ENCODE peak calls at places on chromosomes 12 and 14, in four cellular contexts. V is esophagus squamous epithelium, I is hepatocyte, J is sigmoid colon. G is an unnamed sample.

GRCh38 chr12:16008442-16008841 is 97.3 kb downstream of the DERA start:
- DNase-seq in I (peak; percentile 38), V (no peak), J (no peak), G (no peak)

GRCh38 chr12:15855646-15856045 is 26.5 kb upstream of the STRAP start:
- DNase-seq in J (no peak), V (no peak), I (no peak), G (no peak)

GRCh38 chr12:64893961-64894360 is 69.5 kb downstream of the TBC1D30 start:
- DNase-seq in V (no peak), J (no peak), I (peak; percentile 26), G (no peak)

GRCh38 chr12:53652366-53652765 is 23.5 kb downstream of the ATP5MC2 start:
- DNase-seq in V (no peak), J (no peak), I (no peak), G (no peak)

GRCh38 chr14:96592591-96593388 is 90.6 kb downstream of the PAPOLA start:
- DNase-seq in I (no peak), J (peak; percentile 59), V (no peak), G (peak; percentile 83)

GRCh38 chr12:121812320-121812871 is 8.6 kb downstream of the SETD1B start:
- DNase-seq in J (peak; percentile 89), V (no peak), I (peak; percentile 87), G (peak; percentile 57)

GRCh38 chr12:14910090-14910915 is 24.6 kb upstream of the MGP start:
- DNase-seq in J (no peak), I (no peak), V (no peak), G (no peak)

GRCh38 chr12:109276160-109276559 is 32.9 kb downstream of the FOXN4 start:
- DNase-seq in J (no peak), V (no peak), I (no peak), G (no peak)

GRCh38 chr12:26195250-26195640 is at the start of gene SSPN:
- DNase-seq in I (peak; percentile 69), V (peak; percentile 7), J (peak; percentile 91), G (no peak)

GRCh38 chr12:26623136-26623535 is 209.9 kb downstream of the ITPR2 start:
- DNase-seq in J (no peak), I (no peak), V (no peak), G (no peak)

GRCh38 chr14:99605299-99605961 is 1.4 kb upstream of the CCDC85C start:
- DNase-seq in J (peak; percentile 83), I (peak; percentile 82), V (no peak), G (peak; percentile 82)

GRCh38 chr14:99608591-99608990 is 4.6 kb upstream of the CCDC85C start:
- DNase-seq in J (no peak), V (no peak), I (no peak), G (no peak)

GRCh38 chr14:99604766-99605298 is 825 bp upstream of the CCDC85C start:
- DNase-seq in V (no peak), I (peak; percentile 75), J (no peak), G (no peak)

GRCh38 chr14:99603965-99604765 is at the start of gene CCDC85C:
- DNase-seq in I (peak; percentile 99), J (peak; percentile 98), V (peak; percentile 46), G (peak; percentile 93)

DNA sequence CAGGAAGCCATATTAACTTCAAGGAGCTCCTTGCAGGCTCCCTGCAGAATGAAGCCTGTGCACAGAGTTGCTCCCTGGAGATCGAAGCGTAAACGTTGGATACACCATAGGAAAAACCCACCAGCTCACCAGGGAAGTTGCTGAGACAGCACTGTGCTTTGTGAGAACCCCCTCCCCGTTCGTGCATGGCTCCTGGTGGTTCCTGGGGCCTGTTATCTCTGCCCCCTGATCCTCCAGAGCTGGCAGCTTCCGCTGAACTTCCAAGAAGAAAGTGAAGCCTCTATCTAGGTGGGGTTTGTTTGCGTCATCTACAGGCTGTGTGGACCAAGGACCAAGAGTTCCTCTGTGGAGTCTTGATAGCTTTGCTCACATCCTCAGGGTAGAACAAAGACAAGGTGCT is 2.4 kb upstream of the CCDC85C start:
- DNase-seq in V (no peak), I (peak; percentile 61), J (no peak), G (no peak)
- H3K4me3 ChIP-seq in V (no peak overlapping the region), I (no peak overlapping the region), J (no peak overlapping the region), G (no peak overlapping the region)

DNA sequence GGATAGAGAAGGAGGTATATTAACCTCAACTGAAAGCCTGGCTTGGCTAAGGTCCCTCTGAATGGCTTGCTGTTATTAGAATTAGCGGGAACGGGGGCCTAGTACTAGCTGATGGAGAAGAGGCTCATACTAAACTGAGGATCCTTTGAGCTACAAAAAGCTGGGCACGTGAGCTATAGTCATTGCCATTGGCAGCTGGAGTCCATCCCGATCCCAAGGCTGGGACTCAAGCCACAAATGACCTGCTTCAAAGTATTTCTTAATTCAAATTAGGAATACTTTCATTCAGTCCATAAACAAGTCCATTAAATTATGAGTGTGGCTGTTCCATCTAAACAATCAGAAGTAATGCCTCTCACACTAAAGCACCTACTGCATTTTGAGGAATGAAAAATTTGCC is 114.5 kb downstream of the DACT1 start:
- DNase-seq in J (no peak), I (no peak), V (no peak), G (no peak)
- H3K4me1 ChIP-seq in J (peaks cover 48% of the 10 kb centered on the region), I (peaks cover 29% of the 10 kb centered on the region), V (peaks cover 28% of the 10 kb centered on the region), G (no peaks in the 10 kb centered on the region)

GRCh38 chr12:40227447-40227846 is 2.6 kb downstream of the LRRK2 start:
- DNase-seq in V (no peak), I (no peak), J (no peak), G (no peak)
- H3K4me3 ChIP-seq in V (peak overlapping the region; percentile 73), I (no peak overlapping the region), J (peak overlapping the region; percentile 80), G (no peak overlapping the region)

GRCh38 chr12:2243275-2243674 is 190.5 kb downstream of the CACNA1C start:
- DNase-seq in J (no peak), I (no peak), V (no peak), G (no peak)
- H3K4me1 ChIP-seq in J (peaks cover 95% of the 10 kb centered on the region), I (peaks cover 24% of the 10 kb centered on the region), V (peaks cover 3% of the 10 kb centered on the region), G (no peaks in the 10 kb centered on the region)

GRCh38 chr14:61696753-61697318 is 1.5 kb downstream of the HIF1A start:
- DNase-seq in I (no peak), V (no peak), J (no peak), G (no peak)

GRCh38 chr14:61698216-61698980 is 3.1 kb downstream of the HIF1A start:
- DNase-seq in J (no peak), I (no peak), V (no peak), G (no peak)

GRCh38 chr14:61700104-61700886 is 5.0 kb downstream of the HIF1A start:
- DNase-seq in V (no peak), J (no peak), I (no peak), G (no peak)

GRCh38 chr14:61701946-61702345 is 6.6 kb downstream of the HIF1A start:
- DNase-seq in I (no peak), J (no peak), V (no peak), G (no peak)

GRCh38 chr14:61699092-61699491 is 3.8 kb downstream of the HIF1A start:
- DNase-seq in I (no peak), V (no peak), J (no peak), G (no peak)
- H3K4me3 ChIP-seq in I (peak overlapping the region; percentile 6), V (peak overlapping the region; percentile 76), J (no peak overlapping the region), G (no peak overlapping the region)

DNA sequence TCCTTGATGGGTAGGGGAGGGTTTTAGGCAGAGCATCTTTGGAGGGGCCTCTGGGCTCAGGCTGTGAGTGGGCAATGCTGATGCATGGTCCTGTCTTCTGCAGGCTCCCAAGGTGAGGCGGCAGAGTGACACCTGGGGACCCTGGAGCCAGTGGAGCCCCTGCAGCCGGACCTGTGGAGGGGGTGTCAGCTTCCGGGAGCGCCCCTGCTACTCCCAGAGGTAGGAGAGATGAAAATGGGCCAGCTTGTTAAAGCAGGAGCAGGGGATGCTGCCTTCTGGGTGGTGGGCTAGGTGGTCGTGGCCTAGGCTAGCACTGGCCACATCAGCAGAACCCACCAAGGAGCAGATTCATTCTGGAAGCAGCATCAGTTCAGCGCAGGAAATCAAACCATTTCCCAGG is 7.2 kb downstream of the PAPLN start:
- DNase-seq in J (no peak), V (no peak), I (no peak), G (no peak)
- H3K4me1 ChIP-seq in J (peaks cover 37% of the 10 kb centered on the region), V (peaks cover 43% of the 10 kb centered on the region), I (peaks cover 11% of the 10 kb centered on the region), G (no peaks in the 10 kb centered on the region)

G was measured in HAP-1.